ENCODE peak calls at places on chromosome 4, in seven cellular contexts. K is thoracic aorta, N is left lung, I is Peyer's patch, F is BE2C, G is aorta, V is tibial nerve. Y is an unnamed sample.

GRCh38 chr4:184617611-184618196 is 31.5 kb downstream of the CASP3 start:
- DNase-seq in K (no peak), N (no peak), I (peak; percentile 49), F (peak; percentile 16), G (peak; percentile 51), V (no peak), Y (no peak)

GRCh38 chr4:181301735-181302380 is 941.3 kb upstream of the TENM3 start:
- DNase-seq in K (no peak), N (no peak), I (peak; percentile 80), F (peak; percentile 60), G (no peak), V (no peak), Y (peak; percentile 66)

GRCh38 chr4:65337371-65337770 is 332.9 kb downstream of the EPHA5 start:
- DNase-seq in K (no peak), N (no peak), I (no peak), F (no peak), G (no peak), V (no peak), Y (no peak)

GRCh38 chr4:37985730-37986275 is 25.6 kb downstream of the PTTG2 start:
- DNase-seq in K (no peak), N (no peak), I (no peak), F (no peak), G (no peak), V (no peak), Y (no peak)

GRCh38 chr4:108160741-108161352 is 7.9 kb downstream of the LEF1 start:
- DNase-seq in K (no peak), N (no peak), I (no peak), F (no peak), G (no peak), V (no peak), Y (no peak)

GRCh38 chr4:143025111-143025704 is 159.5 kb upstream of the USP38 start:
- DNase-seq in K (no peak), N (peak; percentile 54), I (no peak), F (peak; percentile 30), G (no peak), V (no peak), Y (no peak)

GRCh38 chr4:164856396-164856795 is 20.6 kb upstream of the APELA start:
- DNase-seq in K (no peak), N (no peak), I (no peak), F (no peak), G (no peak), V (no peak), Y (no peak)

GRCh38 chr4:149293233-149293632 is 522.4 kb downstream of the IQCM start:
- DNase-seq in K (no peak), N (no peak), I (no peak), F (no peak), G (no peak), V (no peak), Y (no peak)

GRCh38 chr4:184538023-184538599 is 63.8 kb upstream of the IRF2 start:
- DNase-seq in K (peak; percentile 75), N (peak; percentile 83), I (peak; percentile 94), F (peak; percentile 81), G (peak; percentile 92), V (peak; percentile 85), Y (peak; percentile 87)

GRCh38 chr4:166066936-166067335 is 193.9 kb downstream of the TLL1 start:
- DNase-seq in K (no peak), N (no peak), I (no peak), F (no peak), G (no peak), V (no peak), Y (no peak)

DNA sequence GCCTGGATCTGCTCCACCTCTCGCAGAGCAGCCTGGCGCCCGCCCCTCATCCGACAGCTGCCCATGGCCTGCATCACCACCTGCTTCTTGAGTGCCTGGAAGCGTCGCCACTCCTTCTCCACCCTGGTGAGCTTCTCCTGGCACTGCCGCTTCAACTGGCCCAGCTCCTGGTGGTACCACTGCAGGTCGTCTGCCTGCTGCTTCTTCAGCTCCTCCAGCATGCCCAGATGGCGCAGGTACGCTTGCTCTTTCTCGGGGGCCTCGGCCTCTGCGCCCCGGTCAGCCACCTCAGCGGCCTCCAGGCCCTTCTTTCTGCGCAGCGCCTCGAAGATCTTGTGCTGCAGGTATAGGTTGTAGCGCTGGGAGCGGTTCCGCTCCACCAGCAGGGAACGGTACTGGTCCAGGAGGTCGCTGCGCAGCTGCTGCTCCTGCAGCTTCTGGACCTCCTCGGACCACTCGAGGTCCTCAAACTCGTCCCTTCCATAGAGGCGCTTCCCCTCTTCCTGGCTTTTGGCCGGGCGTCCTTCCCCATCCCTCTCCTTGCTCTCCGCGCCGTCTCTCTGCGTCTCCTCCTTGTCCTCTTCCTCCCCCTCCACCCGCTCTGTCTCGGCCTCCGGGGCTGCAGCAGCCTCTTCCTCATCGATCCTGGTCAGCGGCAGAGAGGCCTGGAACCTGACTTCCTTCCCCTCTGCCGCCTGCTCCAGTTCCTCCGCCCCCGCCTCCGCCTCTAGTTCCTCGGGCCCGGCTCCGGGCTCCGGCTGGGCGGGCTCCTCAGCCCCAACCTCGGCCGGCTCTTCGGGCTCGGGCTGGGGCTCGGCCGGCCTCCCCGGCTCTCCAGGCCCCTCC is 1.1 kb upstream of the TADA2B start:
- DNase-seq in K (no peak), N (peak; percentile 93), I (peak; percentile 66), F (peak; percentile 39), G (peak; percentile 86), V (peak; percentile 21), Y (peak; percentile 89)
- H3K9me3 ChIP-seq in K (no peaks in the 10 kb centered on the region), N (no peaks in the 10 kb centered on the region), I (no peaks in the 10 kb centered on the region), F (no peaks in the 10 kb centered on the region), G (no peaks in the 10 kb centered on the region), V (no peaks in the 10 kb centered on the region), Y (no peaks in the 10 kb centered on the region)

DNA sequence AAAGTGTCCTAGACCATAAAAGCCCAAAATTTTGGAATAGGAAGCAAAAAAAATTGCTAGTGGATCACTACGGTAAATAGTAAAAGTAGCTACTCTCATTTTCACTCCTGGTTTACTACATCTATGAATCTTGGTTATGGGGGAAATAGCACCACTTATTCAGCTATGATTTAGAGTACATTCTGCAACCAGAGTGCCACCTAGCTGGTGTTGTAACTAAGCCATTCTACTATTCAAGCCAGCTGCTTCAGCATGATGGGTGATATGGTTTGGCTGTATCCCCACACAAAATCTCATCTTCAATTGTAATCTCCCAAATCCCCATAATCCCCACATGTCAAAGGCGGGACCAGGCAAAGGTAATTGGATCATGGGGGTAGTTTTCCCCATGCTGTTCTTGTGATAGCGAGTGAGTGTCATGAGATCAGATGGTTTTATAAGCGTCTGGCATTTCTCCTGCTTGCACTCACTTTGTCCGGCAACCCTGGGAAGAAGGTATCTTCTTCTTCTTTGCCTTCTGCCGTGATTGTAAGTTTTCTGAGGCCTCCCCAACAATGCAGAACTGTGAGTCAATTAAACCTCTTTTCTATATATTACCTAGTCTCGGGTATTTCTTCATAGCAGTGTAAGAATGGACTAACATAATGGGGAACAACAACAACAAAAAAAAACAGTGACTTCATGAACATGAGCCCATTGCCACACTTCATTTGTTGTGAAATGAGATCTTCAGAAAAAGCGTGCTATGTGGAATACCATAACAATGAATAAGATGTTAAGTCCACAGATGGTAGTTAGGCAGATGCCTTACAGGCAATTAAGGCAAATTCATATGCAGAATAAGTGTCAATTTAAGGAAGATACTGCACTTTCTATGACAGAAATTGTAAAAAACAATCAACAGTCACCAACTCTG is 280.1 kb downstream of the PABPC4L start:
- DNase-seq in K (no peak), N (no peak), I (no peak), F (peak; percentile 11), G (no peak), V (no peak), Y (no peak)
- H3K4me3 ChIP-seq in K (no peak overlapping the region), N (no peak overlapping the region), I (no peak overlapping the region), F (no peak overlapping the region), G (no peak overlapping the region), V (no peak overlapping the region), Y (no peak overlapping the region)

GRCh38 chr4:1731180-1731579 is 9.9 kb downstream of the TACC3 start:
- DNase-seq in K (no peak), N (no peak), I (no peak), F (no peak), G (peak; percentile 30), V (no peak), Y (no peak)

GRCh38 chr4:1737666-1738065 is 16.3 kb downstream of the TACC3 start:
- DNase-seq in K (no peak), N (no peak), I (no peak), F (no peak), G (no peak), V (no peak), Y (no peak)

GRCh38 chr4:1736820-1737219 is 15.5 kb downstream of the TACC3 start:
- DNase-seq in K (no peak), N (no peak), I (no peak), F (no peak), G (no peak), V (no peak), Y (no peak)

GRCh38 chr4:1738410-1738809 is 17.1 kb downstream of the TACC3 start:
- DNase-seq in K (no peak), N (no peak), I (no peak), F (no peak), G (no peak), V (no peak), Y (no peak)

GRCh38 chr4:1735215-1735614 is 13.9 kb downstream of the TACC3 start:
- DNase-seq in K (no peak), N (no peak), I (no peak), F (no peak), G (no peak), V (no peak), Y (no peak)
- H3K36me3 ChIP-seq in K (peaks cover 7% of the 10 kb centered on the region), N (peaks cover 97% of the 10 kb centered on the region), I (no peaks in the 10 kb centered on the region), F (peaks cover 87% of the 10 kb centered on the region), G (no peaks in the 10 kb centered on the region), V (no peaks in the 10 kb centered on the region), Y (peaks cover 5% of the 10 kb centered on the region)

DNA sequence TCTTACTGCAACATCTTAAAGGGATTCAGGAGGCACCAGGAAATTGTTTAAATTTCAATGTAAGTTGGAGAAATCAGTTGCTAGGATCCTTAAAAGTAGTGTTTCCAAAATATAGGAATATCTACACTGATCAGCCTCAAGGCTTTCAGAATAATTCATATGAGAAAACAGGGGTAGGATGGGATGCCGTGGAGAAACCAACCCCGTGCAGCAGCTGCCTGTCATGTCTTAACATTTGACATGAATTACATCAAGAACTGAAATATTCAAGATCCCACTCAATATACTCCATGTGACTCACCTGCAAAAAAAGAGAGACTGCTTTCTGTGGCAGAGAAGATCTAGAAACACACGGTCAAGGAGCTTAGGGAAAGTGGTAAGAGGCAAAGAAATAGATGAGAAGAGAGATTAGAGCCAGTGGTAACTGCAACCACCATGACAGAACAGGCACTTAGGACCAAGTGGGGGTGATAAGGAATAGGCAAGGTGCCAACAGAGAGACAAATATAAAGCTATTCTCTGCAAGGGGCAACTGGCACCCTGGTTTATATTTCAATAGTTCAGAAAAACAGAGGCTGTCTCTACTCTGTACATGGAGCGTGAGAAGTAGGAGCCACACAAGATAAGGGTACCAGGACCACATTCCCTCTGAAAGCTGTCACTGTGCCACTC is 64.0 kb downstream of the SLC39A8 start:
- DNase-seq in K (no peak), N (no peak), I (no peak), F (no peak), G (no peak), V (no peak), Y (no peak)
- H3K9me3 ChIP-seq in K (no peaks in the 10 kb centered on the region), N (no peaks in the 10 kb centered on the region), I (no peaks in the 10 kb centered on the region), F (no peaks in the 10 kb centered on the region), G (no peaks in the 10 kb centered on the region), V (no peaks in the 10 kb centered on the region), Y (no peaks in the 10 kb centered on the region)

Y was measured in upper lobe of right lung.